ENCODE peak calls at places on chromosomes 12 and 14, in ten cellular contexts. One of them, this sample, is unnamed.

GRCh38 chr12:24947541-24948451 is 1.1 kb downstream of the BCAT1 start:
- DNase-seq in EH: peak
- DNase-seq in GM04503: no peak
- DNase-seq in mammary epithelial cell: no peak
- DNase-seq in neural crest cell: no peak
- DNase-seq in Kasumi-1: peak
- DNase-seq in posterior vena cava: no peak
- DNase-seq in NCI-H1417 treated with DMSO at 0.1 percent for 48 hours: no peak
- DNase-seq in activated CD4-positive, alpha-beta T cell treated with anti-CD3 and anti-CD28 coated beads for 48 hours: no peak
- DNase-seq in stomach: no peak
- DNase-seq in this sample: peak

GRCh38 chr12:125528300-125528699 is 463.1 kb downstream of the AACS start:
- DNase-seq in EH: no peak
- DNase-seq in GM04503: no peak
- DNase-seq in mammary epithelial cell: no peak
- DNase-seq in neural crest cell: peak
- DNase-seq in Kasumi-1: no peak
- DNase-seq in posterior vena cava: no peak
- DNase-seq in NCI-H1417 treated with DMSO at 0.1 percent for 48 hours: no peak
- DNase-seq in activated CD4-positive, alpha-beta T cell treated with anti-CD3 and anti-CD28 coated beads for 48 hours: no peak
- DNase-seq in stomach: no peak
- DNase-seq in this sample: no peak

GRCh38 chr12:90896164-90896563 is 58.8 kb downstream of the CCER1 start:
- DNase-seq in EH: peak
- DNase-seq in GM04503: peak
- DNase-seq in mammary epithelial cell: peak
- DNase-seq in neural crest cell: no peak
- DNase-seq in Kasumi-1: no peak
- DNase-seq in posterior vena cava: no peak
- DNase-seq in NCI-H1417 treated with DMSO at 0.1 percent for 48 hours: no peak
- DNase-seq in activated CD4-positive, alpha-beta T cell treated with anti-CD3 and anti-CD28 coated beads for 48 hours: no peak
- DNase-seq in stomach: no peak
- DNase-seq in this sample: peak

GRCh38 chr14:93906341-93907329 is 20.5 kb upstream of the FAM181A start:
- DNase-seq in EH: peak
- DNase-seq in GM04503: no peak
- DNase-seq in mammary epithelial cell: peak
- DNase-seq in neural crest cell: peak
- DNase-seq in Kasumi-1: peak
- DNase-seq in posterior vena cava: no peak
- DNase-seq in NCI-H1417 treated with DMSO at 0.1 percent for 48 hours: no peak
- DNase-seq in activated CD4-positive, alpha-beta T cell treated with anti-CD3 and anti-CD28 coated beads for 48 hours: peak
- DNase-seq in stomach: peak
- DNase-seq in this sample: peak

GRCh38 chr12:28035483-28035882 is 63.0 kb upstream of the PTHLH start:
- DNase-seq in EH: peak
- DNase-seq in GM04503: no peak
- DNase-seq in mammary epithelial cell: peak
- DNase-seq in neural crest cell: no peak
- DNase-seq in Kasumi-1: no peak
- DNase-seq in posterior vena cava: no peak
- DNase-seq in NCI-H1417 treated with DMSO at 0.1 percent for 48 hours: no peak
- DNase-seq in activated CD4-positive, alpha-beta T cell treated with anti-CD3 and anti-CD28 coated beads for 48 hours: no peak
- DNase-seq in stomach: no peak
- DNase-seq in this sample: peak

GRCh38 chr12:24661657-24662096 is 287.2 kb downstream of the BCAT1 start:
- DNase-seq in EH: peak
- DNase-seq in GM04503: no peak
- DNase-seq in mammary epithelial cell: peak
- DNase-seq in neural crest cell: no peak
- DNase-seq in Kasumi-1: no peak
- DNase-seq in posterior vena cava: peak
- DNase-seq in NCI-H1417 treated with DMSO at 0.1 percent for 48 hours: no peak
- DNase-seq in activated CD4-positive, alpha-beta T cell treated with anti-CD3 and anti-CD28 coated beads for 48 hours: no peak
- DNase-seq in stomach: peak
- DNase-seq in this sample: peak

GRCh38 chr12:48285751-48286650 is 64.7 kb downstream of the ZNF641 start:
- DNase-seq in EH: no peak
- DNase-seq in GM04503: no peak
- DNase-seq in mammary epithelial cell: no peak
- DNase-seq in neural crest cell: no peak
- DNase-seq in Kasumi-1: no peak
- DNase-seq in posterior vena cava: no peak
- DNase-seq in NCI-H1417 treated with DMSO at 0.1 percent for 48 hours: no peak
- DNase-seq in activated CD4-positive, alpha-beta T cell treated with anti-CD3 and anti-CD28 coated beads for 48 hours: peak
- DNase-seq in stomach: no peak
- DNase-seq in this sample: no peak

GRCh38 chr14:51067306-51067705 is 27.6 kb downstream of the TRIM9 start:
- DNase-seq in EH: no peak
- DNase-seq in GM04503: no peak
- DNase-seq in mammary epithelial cell: no peak
- DNase-seq in neural crest cell: no peak
- DNase-seq in Kasumi-1: no peak
- DNase-seq in posterior vena cava: no peak
- DNase-seq in NCI-H1417 treated with DMSO at 0.1 percent for 48 hours: no peak
- DNase-seq in activated CD4-positive, alpha-beta T cell treated with anti-CD3 and anti-CD28 coated beads for 48 hours: no peak
- DNase-seq in stomach: no peak
- DNase-seq in this sample: no peak

GRCh38 chr12:68580911-68581310 is 29.8 kb upstream of the RAP1B start:
- DNase-seq in EH: peak
- DNase-seq in GM04503: no peak
- DNase-seq in mammary epithelial cell: no peak
- DNase-seq in neural crest cell: no peak
- DNase-seq in Kasumi-1: no peak
- DNase-seq in posterior vena cava: no peak
- DNase-seq in NCI-H1417 treated with DMSO at 0.1 percent for 48 hours: no peak
- DNase-seq in activated CD4-positive, alpha-beta T cell treated with anti-CD3 and anti-CD28 coated beads for 48 hours: no peak
- DNase-seq in stomach: no peak
- DNase-seq in this sample: no peak